ENCODE peak calls at places on chromosomes 2 and 18, in six cellular contexts. K is ovary, D is uterus, W is A549, C is tibial nerve, G is heart left ventricle. A is an unnamed sample.

GRCh38 chr2:147631294-147631693 is 213.5 kb upstream of the ACVR2A start:
- DNase-seq in D (no peak), K (no peak), W (no peak), G (no peak), C (no peak), A (no peak)

GRCh38 chr2:215522237-215522636 is 86.4 kb upstream of the FN1 start:
- DNase-seq in C (no peak), W (no peak), K (no peak), G (no peak), D (no peak), A (no peak)

GRCh38 chr2:151780938-151781337 is 46.7 kb upstream of the NEB start:
- DNase-seq in K (no peak), D (no peak), W (no peak), G (no peak), C (no peak), A (no peak)

GRCh38 chr2:128454980-128455709 is 136.5 kb upstream of the HS6ST1 start:
- DNase-seq in G (no peak), C (no peak), D (peak), W (no peak), K (peak), A (no peak)

GRCh38 chr2:146874260-146874658 is 970.6 kb upstream of the ACVR2A start:
- DNase-seq in C (no peak), K (no peak), W (peak), D (peak), G (no peak), A (no peak)

GRCh38 chr2:133718688-133719201 is 150.5 kb upstream of the NCKAP5 start:
- DNase-seq in C (no peak), D (no peak), W (peak), K (no peak), G (no peak), A (peak)

GRCh38 chr2:9739508-9739907 is 103.8 kb upstream of the TAF1B start:
- DNase-seq in D (peak), W (no peak), G (peak), K (peak), C (peak), A (peak)

GRCh38 chr18:66819235-66819634 is 215.3 kb upstream of the CDH19 start:
- DNase-seq in W (no peak), D (no peak), C (no peak), K (no peak), G (no peak), A (no peak)

GRCh38 chr2:37786854-37787253 is 115.4 kb upstream of the CDC42EP3 start:
- DNase-seq in G (no peak), C (no peak), K (no peak), D (no peak), W (peak), A (no peak)

GRCh38 chr2:85681354-85681728 is 12.8 kb upstream of the GNLY start:
- DNase-seq in D (peak), G (no peak), K (no peak), W (no peak), C (no peak), A (no peak)

GRCh38 chr2:51918113-51918512 is 886.2 kb upstream of the NRXN1 start:
- DNase-seq in K (no peak), G (no peak), D (no peak), C (no peak), W (no peak), A (no peak)

GRCh38 chr2:35783723-35784122 is 571.9 kb upstream of the CRIM1 start:
- DNase-seq in W (peak), D (no peak), K (no peak), G (no peak), C (no peak), A (no peak)

GRCh38 chr2:186917866-186918265 is 68.9 kb upstream of the ZSWIM2 start:
- DNase-seq in W (no peak), G (no peak), D (no peak), C (no peak), K (no peak), A (no peak)

GRCh38 chr2:196696423-196697073 is 57.0 kb downstream of the CCDC150 start:
- DNase-seq in W (peak), K (no peak), D (no peak), G (no peak), C (peak), A (no peak)

GRCh38 chr2:190718652-190719526 is 70.0 kb downstream of the NAB1 start:
- DNase-seq in K (no peak), C (no peak), D (no peak), W (peak), G (no peak), A (peak)

GRCh38 chr2:120982598-120982997 is 246.9 kb downstream of the GLI2 start:
- DNase-seq in D (no peak), C (no peak), W (no peak), G (no peak), K (peak), A (no peak)

GRCh38 chr18:3652380-3653262 is 202.6 kb downstream of the TGIF1 start:
- DNase-seq in D (peak), G (peak), K (peak), C (no peak), W (peak), A (peak)

GRCh38 chr2:109447811-109448210 is 166.0 kb downstream of the SEPTIN10 start:
- DNase-seq in G (peak), D (no peak), K (no peak), W (no peak), C (no peak), A (no peak)

GRCh38 chr2:127659408-127660290 is 13.7 kb downstream of the GPR17 start:
- DNase-seq in D (peak), C (no peak), G (peak), W (no peak), K (no peak), A (peak)

GRCh38 chr2:200319587-200320337 is 13.3 kb downstream of the SPATS2L start:
- DNase-seq in W (peak), G (no peak), C (no peak), D (no peak), K (no peak), A (no peak)

GRCh38 chr2:234635284-234635683 is 138.4 kb upstream of the ARL4C start:
- DNase-seq in K (no peak), D (no peak), W (no peak), C (no peak), G (no peak), A (no peak)

GRCh38 chr18:44521673-44522032 is 159.0 kb upstream of the SETBP1 start:
- DNase-seq in C (no peak), W (no peak), K (no peak), G (no peak), D (no peak), A (no peak)

GRCh38 chr2:11665510-11666362 is 4.3 kb downstream of the NTSR2 start:
- DNase-seq in W (no peak), G (no peak), C (no peak), K (no peak), D (no peak), A (no peak)

GRCh38 chr2:11667194-11667593 is 2.8 kb downstream of the NTSR2 start:
- DNase-seq in W (no peak), C (no peak), D (no peak), K (no peak), G (no peak), A (no peak)

GRCh38 chr2:11672404-11672803 is 2.4 kb upstream of the NTSR2 start:
- DNase-seq in K (no peak), W (no peak), G (no peak), D (no peak), C (no peak), A (no peak)

GRCh38 chr2:11667866-11668637 is 1.9 kb downstream of the NTSR2 start:
- DNase-seq in D (no peak), W (no peak), G (no peak), K (no peak), C (no peak), A (no peak)

DNA sequence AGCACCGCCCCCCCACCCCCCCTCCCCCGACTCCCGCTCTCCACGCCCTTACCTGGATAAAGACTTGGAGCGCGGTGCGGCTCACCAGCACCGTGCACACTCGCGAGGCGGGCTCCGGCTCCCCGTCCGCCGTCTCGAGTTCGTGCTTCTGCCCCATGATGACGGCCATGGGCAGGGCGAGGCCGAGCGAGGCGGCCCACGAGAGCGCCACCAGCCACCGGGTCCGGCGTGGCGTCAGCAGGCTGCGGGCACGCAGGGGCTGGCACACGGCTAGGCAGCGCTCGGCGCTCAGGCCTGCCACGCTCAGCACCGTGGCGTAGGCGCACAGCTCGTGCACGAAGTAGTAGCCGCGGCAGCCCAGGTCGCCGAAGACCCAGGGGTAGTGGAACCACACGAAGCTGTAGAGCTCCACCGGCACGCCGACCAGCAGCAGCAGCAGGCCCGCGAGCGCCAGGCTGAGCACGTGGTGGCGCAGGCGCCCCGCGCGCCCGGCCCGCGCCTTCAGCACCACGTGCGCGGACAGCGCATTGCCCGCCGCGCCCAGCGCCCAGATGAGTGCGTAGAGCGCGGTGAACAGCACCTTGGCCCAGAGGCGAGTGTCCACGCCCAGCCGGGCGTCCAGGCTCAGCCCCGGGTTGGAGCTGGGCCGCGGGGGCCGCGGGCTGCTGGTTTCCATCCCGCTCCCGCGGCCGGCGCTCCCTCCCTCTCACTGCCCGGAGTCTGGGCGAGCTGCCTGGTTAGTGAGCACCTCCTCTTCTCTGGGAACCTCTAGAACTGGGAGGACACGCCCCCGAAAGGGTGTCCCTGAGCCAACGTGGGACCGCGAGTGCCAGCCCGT is at the start of gene NTSR2:
- DNase-seq in G (peak), K (peak), W (peak), D (peak), C (no peak), A (peak)
- H3K4me3 ChIP-seq in G (peak), K (no peak), W (no peak), D (no peak), C (no peak), A (no peak)

GRCh38 chr2:210169871-210170441 is 1.3 kb downstream of the KANSL1L start:
- DNase-seq in K (no peak), G (no peak), D (no peak), C (no peak), W (peak), A (no peak)

GRCh38 chr2:210172219-210172575 is 988 bp upstream of the KANSL1L start:
- DNase-seq in C (no peak), W (no peak), D (no peak), K (no peak), G (no peak), A (no peak)

GRCh38 chr2:210170442-210171303 is 536 bp downstream of the KANSL1L start:
- DNase-seq in G (peak), K (peak), D (peak), C (peak), W (peak), A (peak)

GRCh38 chr2:210174086-210174485 is 2.9 kb upstream of the KANSL1L start:
- DNase-seq in C (no peak), K (no peak), W (no peak), D (no peak), G (no peak), A (no peak)

GRCh38 chr2:210171309-210172218 is at the start of gene KANSL1L:
- DNase-seq in W (peak), D (peak), G (peak), K (peak), C (peak), A (peak)
- TF ChIP-seq POLR2A in W (peak), D (peak), G (peak), K (peak), C (peak), A (peak)

GRCh38 chr2:236160366-236161081 is 7.7 kb downstream of the GBX2 start:
- DNase-seq in K (no peak), D (no peak), C (no peak), G (no peak), W (no peak), A (no peak)
- H3K27ac ChIP-seq in K (no peak), D (no peak), C (no peak), G (no peak), W (peak), A (no peak)

DNA sequence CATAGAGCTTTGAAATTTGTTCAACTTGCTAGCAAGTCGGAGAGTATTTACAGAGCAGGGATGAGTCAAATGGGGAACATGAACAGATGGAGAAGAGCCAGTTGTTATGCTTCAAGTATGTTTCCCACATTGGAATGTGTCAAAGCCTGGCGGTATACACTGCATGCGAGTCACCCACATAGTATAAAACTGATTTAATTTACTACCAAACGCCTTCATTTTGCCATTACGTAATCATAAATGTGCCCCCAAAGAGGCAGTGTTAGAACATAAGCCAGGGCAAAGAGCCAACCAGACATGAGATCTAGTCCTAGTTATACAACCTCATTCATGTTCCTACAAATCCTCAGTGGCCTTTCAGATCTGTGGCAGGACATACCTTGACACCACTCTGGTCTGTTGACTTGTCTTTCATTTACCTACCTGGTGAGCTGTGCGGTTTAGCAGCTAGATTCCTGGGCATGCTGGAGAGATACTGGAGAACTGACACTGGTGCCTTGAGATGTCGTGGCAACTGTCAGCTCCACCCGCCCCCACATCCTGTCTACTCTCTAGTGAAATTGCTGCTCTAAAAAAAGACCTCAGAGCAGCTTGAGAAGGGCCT is 21.7 kb upstream of the NRP2 start:
- DNase-seq in K (no peak), D (peak), G (no peak), C (peak), W (peak), A (no peak)
- H3K4me3 ChIP-seq in K (no peak), D (no peak), G (no peak), C (no peak), W (no peak), A (no peak)

GRCh38 chr2:129847043-129847442 is 132.4 kb upstream of the RAB6C start:
- DNase-seq in D (no peak), K (no peak), C (no peak), G (no peak), W (no peak), A (no peak)
- TF ChIP-seq POLR2A in D (no peak), K (no peak), C (no peak), G (no peak), W (no peak), A (no peak)

DNA sequence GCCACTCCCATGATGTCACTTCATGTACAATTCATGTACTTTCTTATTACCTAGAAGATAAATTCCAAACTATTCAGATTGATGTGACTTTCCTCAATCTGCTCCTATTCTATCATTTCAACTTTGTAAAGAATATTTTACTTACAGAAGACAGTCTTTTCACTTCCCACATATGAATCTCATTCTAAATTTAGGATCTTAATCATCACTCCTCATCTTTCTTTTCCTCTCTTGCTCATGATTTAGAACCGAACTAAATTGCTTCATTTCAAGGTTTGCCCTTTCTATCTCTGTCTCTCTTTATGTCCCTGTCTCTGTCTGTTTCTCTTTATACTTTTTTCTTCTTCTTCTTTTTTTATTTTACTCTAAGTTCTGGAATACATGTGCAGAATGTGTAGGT is 1141.9 kb upstream of the PIK3C3 start:
- DNase-seq in G (no peak), D (no peak), W (no peak), C (no peak), K (no peak), A (no peak)
- H3K27ac ChIP-seq in G (no peak), D (no peak), W (no peak), C (no peak), K (no peak), A (no peak)

GRCh38 chr2:230457793-230458192 is 41.8 kb downstream of the SP100 start:
- DNase-seq in K (no peak), W (no peak), C (no peak), D (no peak), G (no peak), A (no peak)
- H3K4me3 ChIP-seq in K (no peak), W (no peak), C (no peak), D (no peak), G (no peak), A (no peak)

GRCh38 chr2:101012706-101013181 is 10.7 kb downstream of the RPL31 start:
- DNase-seq in K (no peak), D (peak), G (no peak), C (peak), W (peak), A (peak)
- TF ChIP-seq POLR2A in K (no peak), D (no peak), G (no peak), C (no peak), W (no peak), A (no peak)

GRCh38 chr2:21837561-21837960 is 713.8 kb downstream of the TDRD15 start:
- DNase-seq in D (no peak), K (no peak), C (no peak), W (no peak), G (no peak), A (no peak)
- H3K27ac ChIP-seq in D (no peak), K (no peak), C (no peak), W (no peak), G (no peak), A (no peak)